ENCODE peak calls at places on chromosomes 7 and 10, in eight cellular contexts. One of them, this sample, is unnamed.
A peak's percentile ranks its signal among the peaks of the same experiment; 100 is the strongest.

GRCh38 chr7:147765301-147765700 is 825.3 kb upstream of the C7orf33 start:
- DNase-seq in adrenal gland: no peak
- DNase-seq in fibroblast of mammary gland: no peak
- DNase-seq in fibroblast of pulmonary artery: no peak
- DNase-seq in neuronal stem cell: no peak
- DNase-seq in breast epithelium: no peak
- DNase-seq in small intestine: no peak
- DNase-seq in IMR-90: no peak
- DNase-seq in this sample: no peak

GRCh38 chr7:128037081-128037480 is 5.8 kb upstream of the LRRC4 start:
- DNase-seq in adrenal gland: no peak
- DNase-seq in fibroblast of mammary gland: no peak
- DNase-seq in fibroblast of pulmonary artery: no peak
- DNase-seq in neuronal stem cell: no peak
- DNase-seq in breast epithelium: no peak
- DNase-seq in small intestine: no peak
- DNase-seq in IMR-90: no peak
- DNase-seq in this sample: no peak

GRCh38 chr7:831596-832291 is 532 bp upstream of the SUN1 start:
- DNase-seq in adrenal gland: peak; percentile 72
- DNase-seq in fibroblast of mammary gland: peak; percentile 95
- DNase-seq in fibroblast of pulmonary artery: peak; percentile 92
- DNase-seq in neuronal stem cell: no peak
- DNase-seq in breast epithelium: no peak
- DNase-seq in small intestine: peak; percentile 41
- DNase-seq in IMR-90: peak; percentile 94
- DNase-seq in this sample: peak; percentile 60

GRCh38 chr10:22700489-22700888 is 13.9 kb downstream of the PIP4K2A start:
- DNase-seq in adrenal gland: no peak
- DNase-seq in fibroblast of mammary gland: no peak
- DNase-seq in fibroblast of pulmonary artery: no peak
- DNase-seq in neuronal stem cell: no peak
- DNase-seq in breast epithelium: no peak
- DNase-seq in small intestine: no peak
- DNase-seq in IMR-90: no peak
- DNase-seq in this sample: no peak

GRCh38 chr7:91280180-91280579 is 15.9 kb downstream of the FZD1 start:
- DNase-seq in adrenal gland: no peak
- DNase-seq in fibroblast of mammary gland: no peak
- DNase-seq in fibroblast of pulmonary artery: no peak
- DNase-seq in neuronal stem cell: no peak
- DNase-seq in breast epithelium: no peak
- DNase-seq in small intestine: no peak
- DNase-seq in IMR-90: peak; percentile 4
- DNase-seq in this sample: peak; percentile 48

GRCh38 chr7:24724451-24725190 is 32.6 kb downstream of the GSDME start:
- DNase-seq in adrenal gland: no peak
- DNase-seq in fibroblast of mammary gland: no peak
- DNase-seq in fibroblast of pulmonary artery: no peak
- DNase-seq in neuronal stem cell: no peak
- DNase-seq in breast epithelium: no peak
- DNase-seq in small intestine: no peak
- DNase-seq in IMR-90: no peak
- DNase-seq in this sample: no peak

GRCh38 chr7:100951172-100951571 is 1.8 kb downstream of the MUC3A start:
- DNase-seq in adrenal gland: no peak
- DNase-seq in fibroblast of mammary gland: no peak
- DNase-seq in fibroblast of pulmonary artery: no peak
- DNase-seq in neuronal stem cell: no peak
- DNase-seq in breast epithelium: no peak
- DNase-seq in small intestine: no peak
- DNase-seq in IMR-90: no peak
- DNase-seq in this sample: no peak

GRCh38 chr7:5243295-5243694 is 39.4 kb upstream of the SLC29A4 start:
- DNase-seq in adrenal gland: no peak
- DNase-seq in fibroblast of mammary gland: no peak
- DNase-seq in fibroblast of pulmonary artery: no peak
- DNase-seq in neuronal stem cell: no peak
- DNase-seq in breast epithelium: no peak
- DNase-seq in small intestine: no peak
- DNase-seq in IMR-90: no peak
- DNase-seq in this sample: no peak

GRCh38 chr10:124942317-124943169 is 620 bp downstream of the ZRANB1 start:
- DNase-seq in adrenal gland: no peak
- DNase-seq in fibroblast of mammary gland: peak; percentile 28
- DNase-seq in fibroblast of pulmonary artery: no peak
- DNase-seq in neuronal stem cell: no peak
- DNase-seq in breast epithelium: no peak
- DNase-seq in small intestine: no peak
- DNase-seq in IMR-90: no peak
- DNase-seq in this sample: peak; percentile 13

GRCh38 chr10:103282961-103283360 is 6.0 kb downstream of the INA start:
- DNase-seq in adrenal gland: no peak
- DNase-seq in fibroblast of mammary gland: no peak
- DNase-seq in fibroblast of pulmonary artery: no peak
- DNase-seq in neuronal stem cell: no peak
- DNase-seq in breast epithelium: no peak
- DNase-seq in small intestine: no peak
- DNase-seq in IMR-90: no peak
- DNase-seq in this sample: no peak

GRCh38 chr10:71236822-71237682 is 24.7 kb downstream of the UNC5B start:
- DNase-seq in adrenal gland: no peak
- DNase-seq in fibroblast of mammary gland: no peak
- DNase-seq in fibroblast of pulmonary artery: no peak
- DNase-seq in neuronal stem cell: no peak
- DNase-seq in breast epithelium: no peak
- DNase-seq in small intestine: no peak
- DNase-seq in IMR-90: no peak
- DNase-seq in this sample: no peak

GRCh38 chr10:85600026-85600743 is 766.4 kb downstream of the GRID1 start:
- DNase-seq in adrenal gland: no peak
- DNase-seq in fibroblast of mammary gland: no peak
- DNase-seq in fibroblast of pulmonary artery: no peak
- DNase-seq in neuronal stem cell: no peak
- DNase-seq in breast epithelium: no peak
- DNase-seq in small intestine: no peak
- DNase-seq in IMR-90: no peak
- DNase-seq in this sample: no peak

GRCh38 chr7:11831727-11832495 is at the start of gene THSD7A:
- DNase-seq in adrenal gland: peak; percentile 47
- DNase-seq in fibroblast of mammary gland: peak; percentile 3
- DNase-seq in fibroblast of pulmonary artery: peak; percentile 65
- DNase-seq in neuronal stem cell: peak; percentile 63
- DNase-seq in breast epithelium: peak; percentile 50
- DNase-seq in small intestine: peak; percentile 55
- DNase-seq in IMR-90: peak; percentile 13
- DNase-seq in this sample: peak; percentile 66

GRCh38 chr10:21732067-21732772 is 198.2 kb downstream of the MLLT10 start:
- DNase-seq in adrenal gland: peak; percentile 76
- DNase-seq in fibroblast of mammary gland: peak; percentile 81
- DNase-seq in fibroblast of pulmonary artery: peak; percentile 86
- DNase-seq in neuronal stem cell: peak; percentile 75
- DNase-seq in breast epithelium: no peak
- DNase-seq in small intestine: peak; percentile 15
- DNase-seq in IMR-90: peak; percentile 82
- DNase-seq in this sample: peak; percentile 88

GRCh38 chr7:137953692-137954470 is 48.0 kb downstream of the CREB3L2 start:
- DNase-seq in adrenal gland: peak; percentile 23
- DNase-seq in fibroblast of mammary gland: peak; percentile 87
- DNase-seq in fibroblast of pulmonary artery: peak; percentile 83
- DNase-seq in neuronal stem cell: no peak
- DNase-seq in breast epithelium: no peak
- DNase-seq in small intestine: peak; percentile 64
- DNase-seq in IMR-90: peak; percentile 84
- DNase-seq in this sample: peak; percentile 17

GRCh38 chr10:57657164-57657765 is 610.4 kb downstream of the IPMK start:
- DNase-seq in adrenal gland: peak; percentile 23
- DNase-seq in fibroblast of mammary gland: peak; percentile 60
- DNase-seq in fibroblast of pulmonary artery: peak; percentile 73
- DNase-seq in neuronal stem cell: peak; percentile 70
- DNase-seq in breast epithelium: no peak
- DNase-seq in small intestine: peak; percentile 57
- DNase-seq in IMR-90: peak; percentile 39
- DNase-seq in this sample: peak; percentile 43

GRCh38 chr7:68752485-68752884 is 845.8 kb upstream of the AUTS2 start:
- DNase-seq in adrenal gland: no peak
- DNase-seq in fibroblast of mammary gland: no peak
- DNase-seq in fibroblast of pulmonary artery: no peak
- DNase-seq in neuronal stem cell: no peak
- DNase-seq in breast epithelium: no peak
- DNase-seq in small intestine: no peak
- DNase-seq in IMR-90: no peak
- DNase-seq in this sample: no peak

DNA sequence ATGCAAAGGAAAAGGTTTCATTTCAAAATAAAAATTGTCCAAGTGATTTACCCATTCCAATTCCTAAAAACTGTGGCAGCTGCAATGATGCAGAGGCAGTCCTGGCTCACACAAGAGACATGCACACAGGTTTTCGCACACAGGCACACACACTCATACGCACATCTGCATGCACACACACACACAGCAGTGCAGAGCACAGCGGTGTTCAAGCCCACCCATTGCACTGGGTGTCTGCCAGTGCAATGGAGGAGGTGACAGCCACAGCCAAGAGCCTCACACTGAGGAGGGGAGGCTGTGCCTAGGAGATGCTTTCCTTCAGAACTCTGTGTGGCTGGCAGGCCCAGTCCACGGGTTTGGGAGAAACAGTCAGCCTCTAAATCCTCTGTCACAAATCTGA is 123.7 kb downstream of the SLIT1 start:
- DNase-seq in adrenal gland: no peak
- DNase-seq in fibroblast of mammary gland: no peak
- DNase-seq in fibroblast of pulmonary artery: no peak
- DNase-seq in neuronal stem cell: no peak
- DNase-seq in breast epithelium: no peak
- DNase-seq in small intestine: no peak
- DNase-seq in IMR-90: no peak
- DNase-seq in this sample: no peak
- H3K4me3 ChIP-seq in adrenal gland: no peak overlapping the region
- H3K4me3 ChIP-seq in fibroblast of mammary gland: no peak overlapping the region
- H3K4me3 ChIP-seq in fibroblast of pulmonary artery: no peak overlapping the region
- H3K4me3 ChIP-seq in neuronal stem cell: no peak overlapping the region
- H3K4me3 ChIP-seq in breast epithelium: no peak overlapping the region
- H3K4me3 ChIP-seq in small intestine: no peak overlapping the region
- H3K4me3 ChIP-seq in IMR-90: no peak overlapping the region
- H3K4me3 ChIP-seq in this sample: no peak overlapping the region

GRCh38 chr7:73565675-73566342 is 8.3 kb upstream of the BCL7B start:
- DNase-seq in adrenal gland: no peak
- DNase-seq in fibroblast of mammary gland: peak; percentile 64
- DNase-seq in fibroblast of pulmonary artery: no peak
- DNase-seq in neuronal stem cell: no peak
- DNase-seq in breast epithelium: no peak
- DNase-seq in small intestine: peak; percentile 55
- DNase-seq in IMR-90: no peak
- DNase-seq in this sample: no peak
- H3K4me3 ChIP-seq in adrenal gland: no peak overlapping the region
- H3K4me3 ChIP-seq in fibroblast of mammary gland: peak overlapping the region; percentile 12
- H3K4me3 ChIP-seq in fibroblast of pulmonary artery: no peak overlapping the region
- H3K4me3 ChIP-seq in neuronal stem cell: no peak overlapping the region
- H3K4me3 ChIP-seq in breast epithelium: peak overlapping the region; percentile 45
- H3K4me3 ChIP-seq in small intestine: peak overlapping the region; percentile 60
- H3K4me3 ChIP-seq in IMR-90: no peak overlapping the region
- H3K4me3 ChIP-seq in this sample: peak overlapping the region; percentile 22

DNA sequence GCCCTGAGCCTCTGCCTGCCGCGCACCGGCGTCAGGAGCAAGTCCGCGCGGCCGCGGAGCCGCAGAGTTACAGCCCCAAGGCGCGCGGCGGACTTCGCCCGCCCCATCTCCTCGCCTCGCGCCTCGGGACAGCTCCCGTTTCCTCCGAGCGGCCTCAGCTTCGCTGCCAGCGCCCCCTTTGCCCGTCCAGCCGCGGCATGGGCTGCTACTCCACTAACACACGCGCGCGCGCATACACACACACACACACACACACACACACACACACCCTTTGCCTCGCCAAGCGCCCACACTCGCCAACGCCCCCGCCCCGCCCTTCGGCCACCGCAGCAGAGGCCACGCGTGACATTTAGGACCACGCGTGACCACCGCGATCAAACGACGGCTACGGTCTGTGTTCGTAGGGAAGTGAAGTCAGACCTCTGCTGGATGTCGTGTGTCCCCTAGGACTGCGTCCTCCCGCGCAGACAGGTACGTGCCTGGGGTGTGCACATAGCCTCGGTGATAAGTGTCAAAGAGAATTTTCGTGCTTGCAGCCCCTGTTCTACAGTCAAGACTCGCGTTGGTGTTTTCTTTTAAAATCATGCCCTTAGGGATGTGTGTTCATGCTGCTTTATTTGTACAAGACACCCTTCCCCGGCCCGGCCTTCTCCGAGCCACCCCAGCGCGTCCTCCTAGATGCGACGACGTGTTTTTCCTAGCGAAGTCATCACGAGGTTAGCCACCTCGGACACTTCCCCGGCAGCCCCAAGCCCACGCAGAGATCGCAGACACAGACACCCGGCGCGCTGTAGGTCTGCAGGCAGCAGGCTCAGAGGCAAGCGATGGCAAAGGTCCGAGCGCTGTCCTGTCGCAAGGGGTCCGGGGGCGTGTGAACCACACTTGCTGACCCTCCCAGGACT is 890 bp downstream of the MKX start:
- DNase-seq in adrenal gland: peak; percentile 21
- DNase-seq in fibroblast of mammary gland: peak; percentile 27
- DNase-seq in fibroblast of pulmonary artery: no peak
- DNase-seq in neuronal stem cell: no peak
- DNase-seq in breast epithelium: no peak
- DNase-seq in small intestine: peak; percentile 17
- DNase-seq in IMR-90: peak; percentile 26
- DNase-seq in this sample: peak; percentile 34
- H3K4me3 ChIP-seq in adrenal gland: no peak overlapping the region
- H3K4me3 ChIP-seq in fibroblast of mammary gland: peak overlapping the region; percentile 35
- H3K4me3 ChIP-seq in fibroblast of pulmonary artery: no peak overlapping the region
- H3K4me3 ChIP-seq in neuronal stem cell: peak overlapping the region; percentile 68
- H3K4me3 ChIP-seq in breast epithelium: peak overlapping the region; percentile 85
- H3K4me3 ChIP-seq in small intestine: peak overlapping the region; percentile 80
- H3K4me3 ChIP-seq in IMR-90: peak overlapping the region; percentile 28
- H3K4me3 ChIP-seq in this sample: peak overlapping the region; percentile 53

GRCh38 chr10:89302628-89303027 is 782 bp downstream of the IFIT2 start:
- DNase-seq in adrenal gland: no peak
- DNase-seq in fibroblast of mammary gland: no peak
- DNase-seq in fibroblast of pulmonary artery: peak; percentile 34
- DNase-seq in neuronal stem cell: no peak
- DNase-seq in breast epithelium: no peak
- DNase-seq in small intestine: peak; percentile 36
- DNase-seq in IMR-90: no peak
- DNase-seq in this sample: no peak

GRCh38 chr10:89299031-89299430 is 2.8 kb upstream of the IFIT2 start:
- DNase-seq in adrenal gland: no peak
- DNase-seq in fibroblast of mammary gland: no peak
- DNase-seq in fibroblast of pulmonary artery: no peak
- DNase-seq in neuronal stem cell: no peak
- DNase-seq in breast epithelium: no peak
- DNase-seq in small intestine: no peak
- DNase-seq in IMR-90: no peak
- DNase-seq in this sample: no peak

GRCh38 chr10:89301721-89302445 is at the start of gene IFIT2:
- DNase-seq in adrenal gland: peak; percentile 35
- DNase-seq in fibroblast of mammary gland: peak; percentile 78
- DNase-seq in fibroblast of pulmonary artery: peak; percentile 76
- DNase-seq in neuronal stem cell: no peak
- DNase-seq in breast epithelium: no peak
- DNase-seq in small intestine: peak; percentile 87
- DNase-seq in IMR-90: peak; percentile 80
- DNase-seq in this sample: peak; percentile 55

GRCh38 chr10:89303161-89303560 is 1.3 kb downstream of the IFIT2 start:
- DNase-seq in adrenal gland: no peak
- DNase-seq in fibroblast of mammary gland: no peak
- DNase-seq in fibroblast of pulmonary artery: no peak
- DNase-seq in neuronal stem cell: no peak
- DNase-seq in breast epithelium: no peak
- DNase-seq in small intestine: no peak
- DNase-seq in IMR-90: no peak
- DNase-seq in this sample: no peak

GRCh38 chr10:89301231-89301630 is 615 bp upstream of the IFIT2 start:
- DNase-seq in adrenal gland: peak; percentile 47
- DNase-seq in fibroblast of mammary gland: peak; percentile 54
- DNase-seq in fibroblast of pulmonary artery: peak; percentile 66
- DNase-seq in neuronal stem cell: no peak
- DNase-seq in breast epithelium: no peak
- DNase-seq in small intestine: peak; percentile 54
- DNase-seq in IMR-90: peak; percentile 43
- DNase-seq in this sample: peak; percentile 37
- H3K4me3 ChIP-seq in adrenal gland: no peak overlapping the region
- H3K4me3 ChIP-seq in fibroblast of mammary gland: peak overlapping the region; percentile 61
- H3K4me3 ChIP-seq in fibroblast of pulmonary artery: peak overlapping the region; percentile 55
- H3K4me3 ChIP-seq in neuronal stem cell: no peak overlapping the region
- H3K4me3 ChIP-seq in breast epithelium: peak overlapping the region; percentile 71
- H3K4me3 ChIP-seq in small intestine: no peak overlapping the region
- H3K4me3 ChIP-seq in IMR-90: no peak overlapping the region
- H3K4me3 ChIP-seq in this sample: peak overlapping the region; percentile 48

This sample was measured in A673.